ENCODE peak calls at places on chromosome 7, in nine cellular contexts. N is Panc1; F is sciatic nerve; H is HEK293T; E is fibroblast of the conjunctiva; S is NCI-H460; L is heart right ventricle; D is CD4-positive, CD25-positive, alpha-beta regulatory T cell; Q is iPS-NIHi11. G is an unnamed sample.

GRCh38 chr7:100914208-100914878 is 18.7 kb upstream of the ACHE start:
- DNase-seq in E (no peak), L (no peak), H (no peak), D (no peak), S (no peak), N (no peak), F (no peak), Q (no peak), G (no peak)

GRCh38 chr7:137959987-137960386 is 41.9 kb downstream of the CREB3L2 start:
- DNase-seq in H (no peak), L (no peak), N (no peak), S (no peak), E (no peak), F (no peak), Q (no peak), D (no peak), G (no peak)

GRCh38 chr7:129768614-129769399 is 157.3 kb downstream of the NRF1 start:
- DNase-seq in E (no peak), S (no peak), F (no peak), Q (no peak), L (no peak), D (no peak), N (no peak), H (no peak), G (no peak)

GRCh38 chr7:79341902-79342301 is 111.6 kb downstream of the MAGI2 start:
- DNase-seq in L (no peak), N (no peak), E (no peak), Q (no peak), H (no peak), D (no peak), F (no peak), S (no peak), G (no peak)

GRCh38 chr7:5671053-5671452 is 110.4 kb downstream of the RNF216 start:
- DNase-seq in N (no peak), E (no peak), Q (no peak), L (no peak), H (no peak), S (no peak), F (no peak), D (no peak), G (no peak)

GRCh38 chr7:83271212-83272099 is 108.8 kb upstream of the PCLO start:
- DNase-seq in S (peak; percentile 54), F (no peak), N (peak; percentile 17), H (peak; percentile 24), E (peak; percentile 43), D (no peak), L (no peak), Q (peak; percentile 23), G (no peak)

GRCh38 chr7:69309601-69310000 is 288.7 kb upstream of the AUTS2 start:
- DNase-seq in E (no peak), D (no peak), L (no peak), S (peak; percentile 7), F (no peak), Q (no peak), N (no peak), H (no peak), G (no peak)

GRCh38 chr7:42549212-42549611 is 312.2 kb upstream of the GLI3 start:
- DNase-seq in D (no peak), L (no peak), F (no peak), N (no peak), H (no peak), Q (no peak), E (no peak), S (no peak), G (no peak)

GRCh38 chr7:13181221-13181620 is 493.8 kb downstream of the ARL4A start:
- DNase-seq in Q (no peak), H (no peak), D (no peak), N (no peak), L (no peak), S (no peak), F (no peak), E (no peak), G (no peak)

GRCh38 chr7:20514364-20514763 is 101.1 kb upstream of the ABCB5 start:
- DNase-seq in S (no peak), Q (peak; percentile 32), D (no peak), E (no peak), F (peak; percentile 76), N (no peak), L (no peak), H (peak; percentile 57), G (no peak)

GRCh38 chr7:45236666-45237065 is 79.1 kb downstream of the RAMP3 start:
- DNase-seq in Q (no peak), H (no peak), E (no peak), N (no peak), D (no peak), S (no peak), L (no peak), F (no peak), G (no peak)

GRCh38 chr7:129864042-129864441 is 88.7 kb downstream of the UBE2H start:
- DNase-seq in F (no peak), L (no peak), N (no peak), Q (no peak), D (no peak), H (no peak), S (no peak), E (no peak), G (no peak)

GRCh38 chr7:138975343-138976104 is 5.7 kb downstream of the KIAA1549 start:
- DNase-seq in S (no peak), H (peak; percentile 32), N (no peak), Q (no peak), L (no peak), E (no peak), F (no peak), D (no peak), G (no peak)

GRCh38 chr7:151891753-151892152 is 14.8 kb upstream of the PRKAG2 start:
- DNase-seq in S (no peak), Q (no peak), L (no peak), F (no peak), D (no peak), N (no peak), H (no peak), E (no peak), G (no peak)

GRCh38 chr7:1073211-1073977 is 14.5 kb upstream of the GPER1 start:
- DNase-seq in E (no peak), H (no peak), Q (peak; percentile 65), L (no peak), F (no peak), N (no peak), D (no peak), S (no peak), G (no peak)

GRCh38 chr7:66732439-66732838 is 8.1 kb upstream of the RABGEF1 start:
- DNase-seq in E (no peak), N (no peak), L (no peak), Q (no peak), D (no peak), S (no peak), F (no peak), H (no peak), G (no peak)

GRCh38 chr7:122166708-122167107 is 22.7 kb upstream of the AASS start:
- DNase-seq in F (no peak), N (no peak), L (no peak), H (no peak), S (no peak), E (no peak), D (no peak), Q (no peak), G (no peak)

GRCh38 chr7:25636168-25636567 is 407.9 kb upstream of the NPVF start:
- DNase-seq in E (no peak), F (no peak), L (no peak), D (no peak), H (no peak), Q (no peak), N (no peak), S (no peak), G (no peak)

GRCh38 chr7:98974205-98974604 is 95.9 kb downstream of the TRRAP start:
- DNase-seq in D (no peak), Q (no peak), H (no peak), L (no peak), E (no peak), S (no peak), F (no peak), N (no peak), G (no peak)

GRCh38 chr7:32809347-32809746 is 82.2 kb downstream of the KBTBD2 start:
- DNase-seq in D (no peak), L (no peak), Q (no peak), S (no peak), E (no peak), F (no peak), H (no peak), N (no peak), G (no peak)

GRCh38 chr7:44084695-44085094 is 2.4 kb upstream of the POLM start:
- DNase-seq in S (no peak), L (no peak), Q (no peak), N (no peak), E (no peak), F (no peak), D (no peak), H (no peak), G (no peak)

GRCh38 chr7:13989944-13990295 is 454 bp upstream of the ETV1 start:
- DNase-seq in D (no peak), L (no peak), N (no peak), F (no peak), E (no peak), S (no peak), Q (no peak), H (peak; percentile 4), G (no peak)

GRCh38 chr7:151056286-151057037 is 1.2 kb downstream of the CDK5 start:
- DNase-seq in S (no peak), H (no peak), E (no peak), D (no peak), Q (peak; percentile 51), L (no peak), N (no peak), F (no peak), G (no peak)

GRCh38 chr7:27560706-27561235 is 101.9 kb downstream of the HIBADH start:
- DNase-seq in S (no peak), E (peak; percentile 16), D (no peak), N (peak; percentile 4), L (no peak), Q (no peak), F (no peak), H (no peak), G (no peak)

GRCh38 chr7:137221467-137221866 is 122.1 kb downstream of the PTN start:
- DNase-seq in Q (no peak), N (no peak), F (no peak), H (no peak), L (no peak), D (no peak), S (no peak), E (no peak), G (no peak)

GRCh38 chr7:44533301-44534055 is 7.7 kb downstream of the NPC1L1 start:
- DNase-seq in F (no peak), L (no peak), H (peak; percentile 4), Q (peak; percentile 17), N (no peak), E (no peak), D (no peak), S (no peak), G (no peak)

GRCh38 chr7:120729300-120729699 is 128.6 kb downstream of the TSPAN12 start:
- DNase-seq in F (no peak), H (no peak), S (no peak), E (no peak), Q (no peak), N (no peak), D (no peak), L (no peak), G (no peak)

GRCh38 chr7:152615052-152615741 is 60.7 kb downstream of the XRCC2 start:
- DNase-seq in Q (peak; percentile 26), S (no peak), D (no peak), H (no peak), E (no peak), N (no peak), L (no peak), F (no peak), G (no peak)

GRCh38 chr7:65448824-65449504 is 75.3 kb downstream of the ZNF92 start:
- DNase-seq in L (no peak), D (no peak), Q (no peak), S (no peak), H (no peak), F (no peak), E (peak; percentile 6), N (no peak), G (no peak)

GRCh38 chr7:30800785-30801252 is 29.6 kb downstream of the MINDY4 start:
- DNase-seq in H (peak; percentile 72), Q (peak; percentile 78), D (peak; percentile 59), L (no peak), S (peak; percentile 71), E (peak; percentile 72), N (peak; percentile 46), F (peak; percentile 74), G (peak; percentile 58)

GRCh38 chr7:18771834-18772566 is 276.5 kb downstream of the HDAC9 start:
- DNase-seq in N (no peak), S (no peak), H (no peak), F (no peak), L (no peak), D (no peak), Q (no peak), E (peak; percentile 63), G (no peak)